ENCODE peak calls at places on chromosomes 5 and 9, in four cellular contexts. K is kidney, H is neural progenitor cell, G is hippocampal formation. V is an unnamed sample.

GRCh38 chr5:93604119-93604963 is 21.3 kb downstream of the NR2F1 start:
- DNase-seq in K (peak), H (peak), G (no peak), V (no peak)

GRCh38 chr5:2753452-2754409 is 2.3 kb upstream of the IRX2 start:
- DNase-seq in K (no peak), H (peak), G (no peak), V (no peak)

GRCh38 chr9:130041648-130042405 is 1.2 kb downstream of the FNBP1 start:
- DNase-seq in K (peak), H (peak), G (peak), V (peak)

GRCh38 chr5:56037531-56038010 is 42.8 kb upstream of the IL6ST start:
- DNase-seq in K (no peak), H (no peak), G (no peak), V (no peak)

GRCh38 chr9:38733503-38733902 is 13.6 kb upstream of the FAM240B start:
- DNase-seq in K (no peak), H (no peak), G (no peak), V (no peak)

GRCh38 chr9:693460-694390 is 147.8 kb upstream of the DMRT1 start:
- DNase-seq in K (no peak), H (no peak), G (peak), V (no peak)

GRCh38 chr9:135602789-135603481 is 36.4 kb downstream of the GLT6D1 start:
- DNase-seq in K (no peak), H (peak), G (peak), V (peak)

GRCh38 chr5:1285883-1286291 is 9.0 kb downstream of the TERT start:
- DNase-seq in K (peak), H (no peak), G (no peak), V (no peak)

GRCh38 chr5:166062719-166063118 is 2228.7 kb upstream of the WWC1 start:
- DNase-seq in K (no peak), H (no peak), G (no peak), V (no peak)